ENCODE peak calls at places on chromosome 11, in nine cellular contexts. One of them, this sample, is unnamed.

GRCh38 chr11:118635237-118635591 is 27.8 kb downstream of the PHLDB1 start:
- DNase-seq in HFF-Myc: no peak
- DNase-seq in coronary artery: no peak
- DNase-seq in mammary epithelial cell: no peak
- DNase-seq in uterus: no peak
- DNase-seq in fibroblast of pulmonary artery: no peak
- DNase-seq in HCT116: no peak
- DNase-seq in lower lobe of right lung: no peak
- DNase-seq in fibroblast of lung: no peak
- DNase-seq in this sample: no peak

GRCh38 chr11:120244476-120244875 is 4.5 kb downstream of the POU2F3 start:
- DNase-seq in HFF-Myc: no peak
- DNase-seq in coronary artery: no peak
- DNase-seq in mammary epithelial cell: peak
- DNase-seq in uterus: no peak
- DNase-seq in fibroblast of pulmonary artery: peak
- DNase-seq in HCT116: no peak
- DNase-seq in lower lobe of right lung: no peak
- DNase-seq in fibroblast of lung: no peak
- DNase-seq in this sample: no peak

GRCh38 chr11:102950622-102951081 is 4.9 kb downstream of the MMP13 start:
- DNase-seq in HFF-Myc: no peak
- DNase-seq in coronary artery: no peak
- DNase-seq in mammary epithelial cell: peak
- DNase-seq in uterus: no peak
- DNase-seq in fibroblast of pulmonary artery: peak
- DNase-seq in HCT116: no peak
- DNase-seq in lower lobe of right lung: no peak
- DNase-seq in fibroblast of lung: peak
- DNase-seq in this sample: no peak

GRCh38 chr11:29310016-29310415 is 706.8 kb downstream of the KCNA4 start:
- DNase-seq in HFF-Myc: no peak
- DNase-seq in coronary artery: no peak
- DNase-seq in mammary epithelial cell: peak
- DNase-seq in uterus: no peak
- DNase-seq in fibroblast of pulmonary artery: peak
- DNase-seq in HCT116: no peak
- DNase-seq in lower lobe of right lung: no peak
- DNase-seq in fibroblast of lung: peak
- DNase-seq in this sample: no peak

GRCh38 chr11:122494171-122494570 is 161.4 kb upstream of the UBASH3B start:
- DNase-seq in HFF-Myc: no peak
- DNase-seq in coronary artery: no peak
- DNase-seq in mammary epithelial cell: peak
- DNase-seq in uterus: no peak
- DNase-seq in fibroblast of pulmonary artery: no peak
- DNase-seq in HCT116: no peak
- DNase-seq in lower lobe of right lung: no peak
- DNase-seq in fibroblast of lung: peak
- DNase-seq in this sample: no peak

GRCh38 chr11:19565639-19566038 is 147.0 kb upstream of the NAV2 start:
- DNase-seq in HFF-Myc: no peak
- DNase-seq in coronary artery: no peak
- DNase-seq in mammary epithelial cell: no peak
- DNase-seq in uterus: no peak
- DNase-seq in fibroblast of pulmonary artery: no peak
- DNase-seq in HCT116: no peak
- DNase-seq in lower lobe of right lung: no peak
- DNase-seq in fibroblast of lung: no peak
- DNase-seq in this sample: no peak

GRCh38 chr11:70176940-70177689 is 26.0 kb upstream of the FADD start:
- DNase-seq in HFF-Myc: no peak
- DNase-seq in coronary artery: no peak
- DNase-seq in mammary epithelial cell: no peak
- DNase-seq in uterus: no peak
- DNase-seq in fibroblast of pulmonary artery: no peak
- DNase-seq in HCT116: peak
- DNase-seq in lower lobe of right lung: peak
- DNase-seq in fibroblast of lung: no peak
- DNase-seq in this sample: no peak

GRCh38 chr11:96486890-96487633 is 97.2 kb downstream of the JRKL start:
- DNase-seq in HFF-Myc: no peak
- DNase-seq in coronary artery: no peak
- DNase-seq in mammary epithelial cell: peak
- DNase-seq in uterus: no peak
- DNase-seq in fibroblast of pulmonary artery: peak
- DNase-seq in HCT116: no peak
- DNase-seq in lower lobe of right lung: no peak
- DNase-seq in fibroblast of lung: peak
- DNase-seq in this sample: no peak

GRCh38 chr11:113876798-113877672 is 1.7 kb upstream of the USP28 start:
- DNase-seq in HFF-Myc: no peak
- DNase-seq in coronary artery: no peak
- DNase-seq in mammary epithelial cell: no peak
- DNase-seq in uterus: no peak
- DNase-seq in fibroblast of pulmonary artery: no peak
- DNase-seq in HCT116: no peak
- DNase-seq in lower lobe of right lung: no peak
- DNase-seq in fibroblast of lung: no peak
- DNase-seq in this sample: no peak

GRCh38 chr11:6667733-6668374 is 12.2 kb upstream of the DCHS1 start:
- DNase-seq in HFF-Myc: no peak
- DNase-seq in coronary artery: no peak
- DNase-seq in mammary epithelial cell: peak
- DNase-seq in uterus: no peak
- DNase-seq in fibroblast of pulmonary artery: peak
- DNase-seq in HCT116: peak
- DNase-seq in lower lobe of right lung: no peak
- DNase-seq in fibroblast of lung: peak
- DNase-seq in this sample: no peak

GRCh38 chr11:130510407-130511006 is 62.1 kb downstream of the ADAMTS15 start:
- DNase-seq in HFF-Myc: no peak
- DNase-seq in coronary artery: no peak
- DNase-seq in mammary epithelial cell: no peak
- DNase-seq in uterus: no peak
- DNase-seq in fibroblast of pulmonary artery: peak
- DNase-seq in HCT116: no peak
- DNase-seq in lower lobe of right lung: no peak
- DNase-seq in fibroblast of lung: peak
- DNase-seq in this sample: no peak

GRCh38 chr11:76793391-76793811 is 10.2 kb downstream of the TSKU start:
- DNase-seq in HFF-Myc: no peak
- DNase-seq in coronary artery: peak
- DNase-seq in mammary epithelial cell: no peak
- DNase-seq in uterus: peak
- DNase-seq in fibroblast of pulmonary artery: no peak
- DNase-seq in HCT116: no peak
- DNase-seq in lower lobe of right lung: no peak
- DNase-seq in fibroblast of lung: no peak
- DNase-seq in this sample: no peak

GRCh38 chr11:88315015-88315414 is 22.5 kb downstream of the CTSC start:
- DNase-seq in HFF-Myc: no peak
- DNase-seq in coronary artery: no peak
- DNase-seq in mammary epithelial cell: no peak
- DNase-seq in uterus: no peak
- DNase-seq in fibroblast of pulmonary artery: no peak
- DNase-seq in HCT116: no peak
- DNase-seq in lower lobe of right lung: no peak
- DNase-seq in fibroblast of lung: no peak
- DNase-seq in this sample: no peak

DNA sequence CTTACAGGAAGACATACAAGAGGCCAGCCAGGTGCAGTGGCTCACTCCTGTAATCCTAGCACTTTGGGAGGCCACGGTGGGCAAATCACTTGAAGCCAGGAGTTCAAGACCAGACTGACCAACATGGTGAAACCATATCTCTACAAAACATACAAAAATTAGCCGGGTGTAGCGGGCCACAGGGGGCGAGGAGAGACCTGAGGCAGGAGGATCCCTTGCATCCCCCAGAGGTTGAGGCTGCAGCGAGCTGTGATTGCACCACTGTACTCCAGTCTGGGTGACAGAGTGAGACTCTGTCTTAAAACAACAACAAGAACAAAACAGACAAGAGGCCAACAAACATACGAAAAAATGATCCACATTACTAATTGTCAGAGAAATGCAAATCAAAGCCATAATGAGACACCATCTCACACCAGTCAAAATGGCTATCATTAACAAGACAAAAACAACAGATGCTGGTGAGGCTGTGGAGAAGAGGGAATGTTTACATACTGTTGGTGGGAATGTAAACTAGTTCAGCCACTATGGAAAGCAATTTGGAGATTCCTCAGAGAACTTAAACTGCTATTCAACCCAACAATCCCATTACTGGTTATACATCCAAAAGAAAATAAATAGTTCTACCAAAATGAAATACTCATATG is 498.8 kb upstream of the ARHGAP42 start:
- DNase-seq in HFF-Myc: no peak
- DNase-seq in coronary artery: no peak
- DNase-seq in mammary epithelial cell: no peak
- DNase-seq in uterus: no peak
- DNase-seq in fibroblast of pulmonary artery: no peak
- DNase-seq in HCT116: no peak
- DNase-seq in lower lobe of right lung: no peak
- DNase-seq in fibroblast of lung: no peak
- DNase-seq in this sample: no peak
- TF ChIP-seq CTCF in HFF-Myc: no peak
- TF ChIP-seq CTCF in coronary artery: no peak
- TF ChIP-seq CTCF in mammary epithelial cell: no peak
- TF ChIP-seq CTCF in uterus: no peak
- TF ChIP-seq CTCF in fibroblast of pulmonary artery: no peak
- TF ChIP-seq CTCF in HCT116: no peak
- TF ChIP-seq CTCF in lower lobe of right lung: no peak
- TF ChIP-seq CTCF in fibroblast of lung: no peak
- TF ChIP-seq CTCF in this sample: no peak

DNA sequence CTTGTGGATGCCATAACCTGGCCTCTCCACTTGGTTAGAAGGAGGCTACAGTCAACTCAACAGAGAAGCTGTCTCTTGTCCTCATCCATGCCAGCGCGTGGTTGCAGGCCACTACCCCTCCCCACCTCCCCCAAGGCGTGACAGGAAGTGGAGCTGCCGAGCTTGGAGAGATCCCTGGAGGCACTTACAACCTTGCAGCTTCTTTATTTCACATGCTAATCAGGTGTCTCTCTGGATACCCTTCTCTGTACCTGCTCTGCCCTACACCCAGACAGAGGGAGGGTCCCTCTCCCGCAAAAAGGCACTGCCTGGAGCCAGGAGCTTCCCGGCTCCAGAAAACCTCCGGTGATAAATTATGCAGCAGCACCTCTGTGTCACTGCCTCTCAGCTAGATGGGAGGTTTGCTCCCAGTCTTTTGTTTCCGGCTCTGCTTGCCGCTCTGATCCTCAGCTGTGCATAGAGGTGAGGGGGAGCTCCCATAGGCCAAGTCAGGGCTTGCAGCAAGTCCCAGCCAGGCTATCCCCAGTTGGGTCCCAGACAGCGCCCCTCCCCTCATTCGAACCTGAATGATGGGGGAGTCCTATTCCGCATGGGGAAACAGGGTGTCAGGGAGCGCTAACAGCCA is 5.7 kb downstream of the LRP4 start:
- DNase-seq in HFF-Myc: no peak
- DNase-seq in coronary artery: no peak
- DNase-seq in mammary epithelial cell: no peak
- DNase-seq in uterus: no peak
- DNase-seq in fibroblast of pulmonary artery: no peak
- DNase-seq in HCT116: no peak
- DNase-seq in lower lobe of right lung: no peak
- DNase-seq in fibroblast of lung: no peak
- DNase-seq in this sample: no peak
- H3K4me3 ChIP-seq in HFF-Myc: no peak
- H3K4me3 ChIP-seq in coronary artery: no peak
- H3K4me3 ChIP-seq in mammary epithelial cell: no peak
- H3K4me3 ChIP-seq in uterus: no peak
- H3K4me3 ChIP-seq in fibroblast of pulmonary artery: no peak
- H3K4me3 ChIP-seq in HCT116: no peak
- H3K4me3 ChIP-seq in lower lobe of right lung: no peak
- H3K4me3 ChIP-seq in fibroblast of lung: no peak
- H3K4me3 ChIP-seq in this sample: no peak

DNA sequence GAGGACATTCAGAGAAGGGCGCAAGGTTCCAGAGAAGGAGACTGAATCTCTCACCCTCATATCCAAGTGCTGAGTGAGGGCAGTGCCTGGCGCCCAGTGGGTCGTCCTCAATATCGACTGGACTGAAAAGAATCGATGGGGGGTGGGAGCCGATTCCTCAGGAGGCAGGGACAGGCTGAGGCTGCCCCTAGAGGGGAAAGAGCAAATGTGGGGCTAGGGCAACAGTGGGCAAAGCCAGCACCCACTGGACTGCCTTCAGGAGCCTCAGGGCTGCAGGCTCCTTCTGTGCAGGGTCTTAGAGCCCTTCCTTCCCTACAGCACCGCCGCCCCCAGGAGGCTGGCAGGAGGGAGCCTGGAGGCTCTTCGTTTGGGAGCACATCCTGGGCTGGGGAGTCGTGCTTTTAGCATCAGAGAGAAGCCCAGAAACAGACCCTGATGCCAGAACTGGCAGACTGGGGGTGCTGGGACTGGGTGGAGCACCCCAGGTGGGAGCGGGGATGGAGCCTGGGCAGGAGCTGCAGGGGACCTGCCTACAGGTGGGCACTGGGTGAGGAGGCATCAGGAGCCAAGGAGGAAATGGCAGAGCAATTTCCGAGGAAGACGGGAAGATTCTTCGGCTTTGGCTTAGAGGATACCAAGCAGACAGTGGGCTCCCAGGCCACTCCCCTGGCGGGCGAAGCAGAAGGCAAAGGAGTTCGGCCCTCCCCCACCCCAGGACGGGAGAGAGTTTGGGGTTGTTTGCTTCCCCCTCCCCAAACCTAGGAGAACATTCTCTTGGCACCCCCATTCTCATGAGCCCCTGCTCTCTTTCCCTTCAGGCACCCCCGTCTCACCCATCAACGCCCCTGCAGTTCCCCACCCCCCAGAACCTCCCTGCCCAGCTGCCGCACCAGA is 1.2 kb downstream of the SYT7 start:
- DNase-seq in HFF-Myc: no peak
- DNase-seq in coronary artery: no peak
- DNase-seq in mammary epithelial cell: no peak
- DNase-seq in uterus: no peak
- DNase-seq in fibroblast of pulmonary artery: no peak
- DNase-seq in HCT116: no peak
- DNase-seq in lower lobe of right lung: no peak
- DNase-seq in fibroblast of lung: no peak
- DNase-seq in this sample: no peak
- TF ChIP-seq CTCF in HFF-Myc: no peak
- TF ChIP-seq CTCF in coronary artery: no peak
- TF ChIP-seq CTCF in mammary epithelial cell: peak
- TF ChIP-seq CTCF in uterus: no peak
- TF ChIP-seq CTCF in fibroblast of pulmonary artery: no peak
- TF ChIP-seq CTCF in HCT116: no peak
- TF ChIP-seq CTCF in lower lobe of right lung: no peak
- TF ChIP-seq CTCF in fibroblast of lung: no peak
- TF ChIP-seq CTCF in this sample: peak

DNA sequence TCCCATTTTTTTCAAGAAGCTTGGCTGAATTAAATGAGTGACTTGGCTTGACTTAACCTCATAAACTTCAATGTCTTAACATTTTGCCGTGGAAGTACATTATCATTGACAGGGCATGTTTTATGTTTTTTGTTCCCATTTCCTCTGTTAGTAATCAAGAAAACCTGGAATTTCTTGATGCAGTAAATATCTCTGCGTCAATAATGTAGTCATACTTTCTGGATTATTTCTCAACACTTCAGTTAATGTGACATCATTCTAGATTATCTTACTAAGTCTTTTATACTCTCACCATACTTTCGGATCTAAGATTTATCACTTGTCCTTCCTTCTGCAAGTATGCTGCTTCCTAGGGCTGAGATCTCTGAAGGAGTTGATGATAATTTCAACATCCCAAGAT is 58.6 kb upstream of the PGR start:
- DNase-seq in HFF-Myc: no peak
- DNase-seq in coronary artery: no peak
- DNase-seq in mammary epithelial cell: no peak
- DNase-seq in uterus: no peak
- DNase-seq in fibroblast of pulmonary artery: peak
- DNase-seq in HCT116: no peak
- DNase-seq in lower lobe of right lung: no peak
- DNase-seq in fibroblast of lung: peak
- DNase-seq in this sample: no peak
- H3K4me3 ChIP-seq in HFF-Myc: no peak
- H3K4me3 ChIP-seq in coronary artery: peak
- H3K4me3 ChIP-seq in mammary epithelial cell: no peak
- H3K4me3 ChIP-seq in uterus: no peak
- H3K4me3 ChIP-seq in fibroblast of pulmonary artery: no peak
- H3K4me3 ChIP-seq in HCT116: no peak
- H3K4me3 ChIP-seq in lower lobe of right lung: no peak
- H3K4me3 ChIP-seq in fibroblast of lung: no peak
- H3K4me3 ChIP-seq in this sample: no peak